ENCODE peak calls at places on chromosomes 7 and 10, in seven cellular contexts. J is B cell, N is heart right ventricle, D is HuH-7, R is NB4, Y is GM12892, X is dermis blood vessel endothelial cell. G is an unnamed sample.

GRCh38 chr7:29413511-29414178 is 150.0 kb upstream of the PRR15 start:
- DNase-seq in J (no peak), N (no peak), D (no peak), R (no peak), Y (no peak), X (no peak), G (no peak)

GRCh38 chr10:68082815-68083395 is 7.8 kb upstream of the HERC4 start:
- DNase-seq in J (no peak), N (no peak), D (no peak), R (no peak), Y (no peak), X (peak), G (peak)

GRCh38 chr10:24723386-24723787 is 300 bp downstream of the ARHGAP21 start:
- DNase-seq in J (peak), N (no peak), D (no peak), R (no peak), Y (peak), X (peak), G (peak)

GRCh38 chr7:1972734-1973133 is 260.0 kb downstream of the MAD1L1 start:
- DNase-seq in J (no peak), N (no peak), D (no peak), R (no peak), Y (no peak), X (no peak), G (no peak)

GRCh38 chr7:26087321-26088091 is 64.5 kb upstream of the NFE2L3 start:
- DNase-seq in J (no peak), N (no peak), D (no peak), R (no peak), Y (no peak), X (no peak), G (no peak)

GRCh38 chr10:100737359-100738054 is 7.9 kb upstream of the PAX2 start:
- DNase-seq in J (no peak), N (no peak), D (no peak), R (peak), Y (no peak), X (no peak), G (no peak)

GRCh38 chr10:30098624-30099023 is 39.2 kb upstream of the JCAD start:
- DNase-seq in J (no peak), N (no peak), D (no peak), R (no peak), Y (no peak), X (peak), G (no peak)

GRCh38 chr10:131928248-131929095 is 27.7 kb downstream of the PPP2R2D start:
- DNase-seq in J (peak), N (no peak), D (no peak), R (peak), Y (peak), X (peak), G (peak)

GRCh38 chr7:118202056-118202455 is 18.1 kb downstream of the LSM8 start:
- DNase-seq in J (no peak), N (no peak), D (no peak), R (no peak), Y (no peak), X (no peak), G (no peak)